ENCODE peak calls at places on chromosome 12, in six cellular contexts. D, G, M, R, Y and N are unnamed samples. For H3K4me1, the result is how much of the 10 kb centered on the place peaks cover.

GRCh38 chr12:118980407-118981014 is 830 bp upstream of the SRRM4 start:
- DNase-seq in M (no peak), Y (no peak), R (no peak), G (no peak), D (no peak), N (no peak)

GRCh38 chr12:104720346-104721064 is 237.6 kb downstream of the SLC41A2 start:
- DNase-seq in M (no peak), Y (no peak), G (no peak), D (no peak), R (peak), N (peak)

GRCh38 chr12:126353604-126354003 is 1288.4 kb downstream of the AACS start:
- DNase-seq in M (no peak), Y (no peak), D (no peak), G (no peak), R (no peak), N (no peak)

GRCh38 chr12:11307143-11307542 is 3.1 kb downstream of the PRB4 start:
- DNase-seq in M (no peak), Y (no peak), D (no peak), R (no peak), G (no peak), N (no peak)

GRCh38 chr12:27246774-27247173 is 2.7 kb downstream of the STK38L start:
- DNase-seq in G (no peak), R (no peak), Y (no peak), M (no peak), D (no peak), N (no peak)

GRCh38 chr12:67326637-67327036 is 57.5 kb downstream of the CAND1 start:
- DNase-seq in R (no peak), Y (no peak), M (no peak), D (no peak), G (no peak), N (no peak)

GRCh38 chr12:50105913-50106450 is 2.2 kb downstream of the GPD1 start:
- DNase-seq in Y (no peak), M (no peak), R (no peak), D (no peak), G (no peak), N (no peak)

GRCh38 chr12:98803468-98804209 is 158.5 kb downstream of the APAF1 start:
- DNase-seq in D (no peak), Y (no peak), M (no peak), G (no peak), R (no peak), N (no peak)

GRCh38 chr12:1073652-1074051 is 82.6 kb downstream of the ERC1 start:
- DNase-seq in R (no peak), D (no peak), M (no peak), Y (no peak), G (no peak), N (no peak)

GRCh38 chr12:106332536-106332935 is 25.0 kb upstream of the POLR3B start:
- DNase-seq in M (no peak), G (no peak), D (no peak), R (no peak), Y (no peak), N (no peak)

GRCh38 chr12:109053382-109054123 is 1.2 kb downstream of the USP30 start:
- DNase-seq in R (no peak), G (no peak), Y (no peak), D (no peak), M (no peak), N (peak)

GRCh38 chr12:27237790-27238771 is 6.0 kb upstream of the STK38L start:
- DNase-seq in D (no peak), M (no peak), Y (no peak), G (no peak), R (peak), N (no peak)

GRCh38 chr12:52779914-52780313 is 2.8 kb upstream of the KRT76 start:
- DNase-seq in R (no peak), Y (no peak), G (no peak), M (no peak), D (no peak), N (no peak)

GRCh38 chr12:11576104-11576503 is 73.4 kb upstream of the ETV6 start:
- DNase-seq in R (peak), D (no peak), Y (no peak), G (no peak), M (no peak), N (no peak)

GRCh38 chr12:3123729-3124128 is 46.5 kb downstream of the TSPAN9 start:
- DNase-seq in G (no peak), M (no peak), R (no peak), Y (no peak), D (no peak), N (no peak)

GRCh38 chr12:69880566-69880965 is 55.5 kb downstream of the MYRFL start:
- DNase-seq in D (no peak), M (no peak), Y (no peak), G (no peak), R (no peak), N (no peak)

GRCh38 chr12:14239350-14239934 is 126.0 kb upstream of the ATF7IP start:
- DNase-seq in G (no peak), D (no peak), Y (no peak), M (no peak), R (peak), N (no peak)

GRCh38 chr12:53230971-53231858 is 794 bp downstream of the RARG start:
- DNase-seq in D (no peak), M (no peak), R (no peak), G (no peak), Y (peak), N (no peak)

GRCh38 chr12:95848575-95849388 is 10.0 kb upstream of the SNRPF start:
- DNase-seq in G (no peak), Y (no peak), D (no peak), M (no peak), R (peak), N (no peak)

GRCh38 chr12:25254271-25254880 is 3.6 kb upstream of the KRAS start:
- DNase-seq in D (no peak), Y (no peak), R (no peak), M (no peak), G (no peak), N (no peak)

GRCh38 chr12:39406257-39406656 is 36.7 kb downstream of the KIF21A start:
- DNase-seq in D (no peak), M (no peak), G (no peak), R (no peak), Y (no peak), N (no peak)

GRCh38 chr12:114656906-114657596 is 26.9 kb downstream of the TBX3 start:
- DNase-seq in M (no peak), G (no peak), D (no peak), Y (no peak), R (no peak), N (no peak)

GRCh38 chr12:117671734-117672133 is 297.1 kb downstream of the KSR2 start:
- DNase-seq in G (no peak), D (peak), M (no peak), Y (no peak), R (peak), N (no peak)

GRCh38 chr12:105561981-105562726 is 231.7 kb downstream of the C12orf75 start:
- DNase-seq in G (no peak), R (no peak), D (peak), Y (no peak), M (peak), N (no peak)

GRCh38 chr12:64968989-64969819 is 144.8 kb downstream of the TBC1D30 start:
- DNase-seq in R (no peak), G (no peak), D (no peak), M (no peak), Y (no peak), N (no peak)

GRCh38 chr12:7588703-7589329 is 76.9 kb downstream of the APOBEC1 start:
- DNase-seq in D (no peak), Y (no peak), G (no peak), M (peak), R (peak), N (peak)

GRCh38 chr12:3641428-3641883 is 111.5 kb downstream of the CRACR2A start:
- DNase-seq in Y (no peak), G (no peak), R (no peak), M (no peak), D (no peak), N (no peak)

GRCh38 chr12:88420460-88420859 is 159.8 kb downstream of the KITLG start:
- DNase-seq in D (no peak), G (no peak), M (no peak), R (no peak), Y (no peak), N (no peak)

GRCh38 chr12:81412940-81413339 is 335.1 kb downstream of the ACSS3 start:
- DNase-seq in Y (no peak), D (no peak), G (no peak), M (no peak), R (no peak), N (no peak)

GRCh38 chr12:106133136-106134087 is 5.3 kb downstream of the NUAK1 start:
- DNase-seq in Y (no peak), D (no peak), M (no peak), R (no peak), G (no peak), N (no peak)

GRCh38 chr12:100267603-100268281 is 765 bp downstream of the SCYL2 start:
- DNase-seq in G (no peak), Y (no peak), M (no peak), R (no peak), D (no peak), N (peak)

GRCh38 chr12:57202321-57202720 is 14.3 kb upstream of the NXPH4 start:
- DNase-seq in Y (no peak), R (no peak), G (no peak), D (no peak), M (no peak), N (no peak)

GRCh38 chr12:57199191-57199590 is 17.4 kb upstream of the NXPH4 start:
- DNase-seq in M (no peak), G (no peak), Y (no peak), R (no peak), D (no peak), N (no peak)

GRCh38 chr12:57201219-57201618 is 15.4 kb upstream of the NXPH4 start:
- DNase-seq in M (no peak), R (no peak), D (no peak), Y (no peak), G (no peak), N (no peak)

GRCh38 chr12:57201631-57202030 is 15.0 kb upstream of the NXPH4 start:
- DNase-seq in M (no peak), Y (no peak), D (no peak), R (no peak), G (no peak), N (no peak)

GRCh38 chr12:57200497-57200896 is 16.1 kb upstream of the NXPH4 start:
- DNase-seq in Y (no peak), G (no peak), D (no peak), M (no peak), R (no peak), N (no peak)
- H3K4me1 ChIP-seq in Y (under half), G (under half), D (under half), M (under half), R (under half), N (under half)

GRCh38 chr12:124632510-124632909 is 65.1 kb upstream of the NCOR2 start:
- DNase-seq in G (no peak), D (no peak), Y (no peak), M (no peak), R (no peak), N (no peak)

GRCh38 chr12:124629799-124630198 is 62.4 kb upstream of the NCOR2 start:
- DNase-seq in R (no peak), G (no peak), D (no peak), Y (no peak), M (no peak), N (no peak)

GRCh38 chr12:124633269-124633953 is 66.0 kb upstream of the NCOR2 start:
- DNase-seq in D (no peak), M (no peak), G (no peak), Y (no peak), R (no peak), N (no peak)

GRCh38 chr12:124630791-124631313 is 63.4 kb upstream of the NCOR2 start:
- DNase-seq in G (no peak), Y (no peak), R (no peak), D (no peak), M (no peak), N (no peak)

GRCh38 chr12:124631681-124632080 is 64.3 kb upstream of the NCOR2 start:
- DNase-seq in Y (no peak), D (no peak), M (no peak), G (no peak), R (no peak), N (no peak)
- H3K27ac ChIP-seq in Y (no peak), D (no peak), M (no peak), G (no peak), R (no peak), N (no peak)

GRCh38 chr12:6553051-6553868 is 2.6 kb downstream of the IFFO1 start:
- DNase-seq in R (no peak), M (no peak), Y (no peak), G (no peak), D (peak), N (no peak)
- H3K4me1 ChIP-seq in R (under half), M (half or more), Y (half or more), G (under half), D (half or more), N (under half)

DNA sequence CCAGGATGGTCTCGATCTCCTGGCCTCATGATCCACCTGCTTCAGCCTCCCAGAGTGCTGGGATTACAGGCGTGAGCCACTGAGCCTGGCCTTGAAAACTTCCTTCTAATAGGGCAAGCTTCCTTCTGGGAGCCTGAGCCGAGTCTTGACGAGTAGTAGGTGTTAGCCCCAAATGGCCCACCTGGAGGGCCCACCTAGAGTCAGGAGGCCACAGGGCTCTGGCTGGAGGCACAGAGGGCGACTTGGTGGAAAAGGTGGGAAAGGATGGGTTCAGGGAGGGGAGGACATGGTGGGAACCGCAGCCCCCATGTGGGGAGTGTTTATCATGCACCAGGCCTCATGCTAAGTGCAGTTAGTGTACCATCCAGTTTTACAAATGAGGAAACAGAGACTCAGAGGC is 3.0 kb upstream of the LRP1-AS start:
- DNase-seq in G (no peak), M (no peak), D (no peak), Y (no peak), R (no peak), N (no peak)
- H3K27ac ChIP-seq in G (peak), M (peak), D (peak), Y (peak), R (peak), N (no peak)

GRCh38 chr12:30438526-30439120 is 257.0 kb downstream of the IPO8 start:
- DNase-seq in M (no peak), G (no peak), R (no peak), D (no peak), Y (no peak), N (no peak)
- H3K4me1 ChIP-seq in M (under half), G (under half), R (under half), D (under half), Y (under half), N (under half)